ENCODE peak calls at places on chromosomes 12 and 14, in five cellular contexts. G is CD8-positive, alpha-beta T cell; J is cardiac fibroblast; W is sigmoid colon; Y is glutamatergic neuron. E is an unnamed sample.

GRCh38 chr12:109949089-109949488 is 47.1 kb downstream of the GIT2 start:
- DNase-seq in Y (no peak), W (no peak), G (no peak), J (peak), E (no peak)

GRCh38 chr12:111409403-111410228 is 3.9 kb downstream of the SH2B3 start:
- DNase-seq in G (no peak), J (peak), W (peak), Y (no peak), E (no peak)

GRCh38 chr14:88198441-88198840 is 124.6 kb downstream of the KCNK10 start:
- DNase-seq in J (no peak), Y (no peak), W (no peak), G (no peak), E (no peak)

GRCh38 chr14:84874436-84874835 is 655.5 kb upstream of the FLRT2 start:
- DNase-seq in Y (no peak), G (no peak), J (no peak), W (no peak), E (no peak)

GRCh38 chr12:5523396-5524115 is 91.6 kb downstream of the NTF3 start:
- DNase-seq in Y (no peak), W (no peak), G (no peak), J (no peak), E (no peak)

GRCh38 chr12:44287545-44287944 is 451.7 kb downstream of the TMEM117 start:
- DNase-seq in W (no peak), J (peak), Y (no peak), G (no peak), E (no peak)

GRCh38 chr12:95694148-95694547 is 96.4 kb downstream of the NTN4 start:
- DNase-seq in G (no peak), Y (no peak), J (peak), W (no peak), E (no peak)

GRCh38 chr14:59363545-59364226 is 101.5 kb downstream of the GPR135 start:
- DNase-seq in Y (no peak), G (no peak), J (peak), W (no peak), E (no peak)

GRCh38 chr14:92668266-92668973 is 80.0 kb downstream of the LGMN start:
- DNase-seq in W (no peak), J (no peak), G (no peak), Y (no peak), E (no peak)

GRCh38 chr14:94601961-94602391 is 10.2 kb upstream of the SERPINA3 start:
- DNase-seq in J (peak), Y (no peak), W (peak), G (no peak), E (no peak)

GRCh38 chr12:22228022-22228875 is 106.3 kb downstream of the ST8SIA1 start:
- DNase-seq in G (no peak), Y (no peak), W (no peak), J (no peak), E (no peak)

GRCh38 chr14:104795468-104795780 is at the start of gene AKT1:
- DNase-seq in Y (no peak), J (no peak), G (no peak), W (no peak), E (no peak)

GRCh38 chr12:56763753-56764657 is 881 bp downstream of the HSD17B6 start:
- DNase-seq in Y (no peak), J (peak), W (no peak), G (no peak), E (no peak)

GRCh38 chr14:26730929-26731618 is 133.2 kb upstream of the NOVA1 start:
- DNase-seq in G (no peak), W (no peak), J (peak), Y (peak), E (peak)

GRCh38 chr12:125201940-125202339 is 136.7 kb downstream of the AACS start:
- DNase-seq in J (no peak), W (no peak), Y (no peak), G (no peak), E (no peak)

GRCh38 chr14:91599966-91600365 is 89.9 kb upstream of the PPP4R3A start:
- DNase-seq in Y (no peak), J (no peak), W (no peak), G (no peak), E (no peak)

GRCh38 chr12:11946161-11946560 is 124.6 kb upstream of the BCL2L14 start:
- DNase-seq in Y (no peak), J (no peak), W (no peak), G (no peak), E (no peak)

GRCh38 chr12:92144631-92145480 is 790 bp downstream of the BTG1 start:
- DNase-seq in Y (peak), G (peak), W (peak), J (peak), E (peak)
- TF ChIP-seq CTCF in Y (no peak), G (no peak), W (no peak), J (no peak), E (peak)

DNA sequence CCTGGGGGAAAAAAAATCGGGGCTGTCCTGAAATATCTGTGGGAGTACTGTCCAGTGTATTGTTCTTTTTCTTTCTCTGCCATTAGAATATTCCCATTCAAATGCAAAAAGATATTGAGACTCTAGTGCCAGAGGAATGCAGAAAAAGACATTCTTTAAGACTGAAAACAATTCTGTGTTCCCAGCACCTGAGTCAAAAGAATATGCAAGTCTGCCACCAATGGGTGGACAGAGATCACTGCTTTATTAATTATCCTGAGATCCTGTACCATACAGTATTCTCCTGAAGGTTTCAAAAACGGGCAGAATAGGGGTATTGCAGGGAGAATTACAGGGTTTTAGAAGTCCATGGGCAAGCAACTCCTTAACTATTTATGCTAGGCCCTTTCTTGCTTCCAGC is 361.8 kb downstream of the C12orf50 start:
- DNase-seq in Y (no peak), J (peak), W (no peak), G (no peak), E (no peak)
- TF ChIP-seq CTCF in Y (no peak), J (peak), W (no peak), G (no peak), E (no peak)

GRCh38 chr14:63544641-63545234 is 1.6 kb upstream of the PPP2R5E start:
- DNase-seq in J (peak), Y (no peak), G (no peak), W (no peak), E (no peak)
- TF ChIP-seq CTCF in J (peak), Y (no peak), G (no peak), W (no peak), E (no peak)

GRCh38 chr12:3313655-3314305 is 177.2 kb upstream of the PRMT8 start:
- DNase-seq in Y (peak), J (peak), W (no peak), G (peak), E (peak)
- TF ChIP-seq CTCF in Y (peak), J (peak), W (no peak), G (no peak), E (peak)

DNA sequence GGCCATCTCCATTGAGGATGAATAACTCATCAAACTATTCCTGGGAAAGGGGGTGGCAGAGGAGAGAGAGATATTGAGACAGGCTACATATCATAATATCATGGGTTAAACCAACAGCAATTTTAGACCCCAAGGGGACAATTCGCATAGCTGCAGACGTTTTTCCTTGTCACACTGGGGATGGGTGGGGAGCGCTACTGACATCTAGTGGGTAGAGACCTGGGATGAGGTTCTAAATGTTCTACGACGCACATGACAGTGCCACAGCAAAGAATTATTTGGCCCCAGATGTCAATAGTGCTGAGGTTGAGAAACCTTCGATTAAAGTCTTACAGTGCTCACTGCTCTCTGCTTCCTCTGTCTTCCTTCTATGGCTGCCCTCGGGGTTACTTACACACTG is 425.6 kb downstream of the NRXN3 start:
- DNase-seq in W (no peak), G (no peak), Y (peak), J (no peak), E (peak)
- TF ChIP-seq CTCF in W (no peak), G (no peak), Y (no peak), J (peak), E (no peak)

DNA sequence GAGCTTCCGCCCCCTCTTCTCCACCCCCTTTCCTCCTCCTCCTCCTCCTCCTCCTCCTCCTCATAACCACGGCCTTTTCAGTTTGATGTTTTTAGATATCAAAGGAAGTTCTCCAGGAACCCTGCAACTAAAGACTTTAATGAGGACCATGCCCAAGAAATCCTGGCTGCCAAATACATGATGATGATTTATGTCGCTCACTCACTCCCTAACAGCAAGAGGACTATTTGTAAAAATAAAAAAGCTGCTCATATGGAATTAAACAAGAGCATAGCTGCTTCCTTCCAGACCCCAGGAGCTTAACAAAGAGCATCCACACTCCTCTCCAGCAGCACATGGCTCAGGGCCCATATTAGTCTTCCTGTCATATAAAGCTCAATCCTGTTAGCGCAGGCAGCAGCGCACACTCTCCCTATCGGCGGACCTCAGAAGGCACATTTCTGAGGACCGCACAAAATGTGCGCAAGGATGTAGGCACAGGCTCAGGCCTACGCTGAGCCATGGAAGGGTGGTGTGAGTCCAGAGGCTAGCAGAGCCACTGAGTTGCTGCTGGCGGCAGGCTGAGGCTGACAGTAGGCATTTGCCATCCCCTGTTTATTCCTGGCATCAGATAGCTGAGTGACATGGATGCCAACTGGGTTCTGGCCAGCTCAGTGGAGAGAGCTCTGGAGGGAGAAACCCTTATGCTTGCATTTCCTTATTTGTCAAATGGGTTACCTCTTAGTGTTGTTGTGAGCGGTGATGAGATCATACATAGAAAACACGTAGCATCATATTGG is 232.8 kb downstream of the MSRB3 start:
- DNase-seq in G (no peak), Y (no peak), W (peak), J (no peak), E (no peak)
- TF ChIP-seq CTCF in G (no peak), Y (no peak), W (no peak), J (no peak), E (no peak)

DNA sequence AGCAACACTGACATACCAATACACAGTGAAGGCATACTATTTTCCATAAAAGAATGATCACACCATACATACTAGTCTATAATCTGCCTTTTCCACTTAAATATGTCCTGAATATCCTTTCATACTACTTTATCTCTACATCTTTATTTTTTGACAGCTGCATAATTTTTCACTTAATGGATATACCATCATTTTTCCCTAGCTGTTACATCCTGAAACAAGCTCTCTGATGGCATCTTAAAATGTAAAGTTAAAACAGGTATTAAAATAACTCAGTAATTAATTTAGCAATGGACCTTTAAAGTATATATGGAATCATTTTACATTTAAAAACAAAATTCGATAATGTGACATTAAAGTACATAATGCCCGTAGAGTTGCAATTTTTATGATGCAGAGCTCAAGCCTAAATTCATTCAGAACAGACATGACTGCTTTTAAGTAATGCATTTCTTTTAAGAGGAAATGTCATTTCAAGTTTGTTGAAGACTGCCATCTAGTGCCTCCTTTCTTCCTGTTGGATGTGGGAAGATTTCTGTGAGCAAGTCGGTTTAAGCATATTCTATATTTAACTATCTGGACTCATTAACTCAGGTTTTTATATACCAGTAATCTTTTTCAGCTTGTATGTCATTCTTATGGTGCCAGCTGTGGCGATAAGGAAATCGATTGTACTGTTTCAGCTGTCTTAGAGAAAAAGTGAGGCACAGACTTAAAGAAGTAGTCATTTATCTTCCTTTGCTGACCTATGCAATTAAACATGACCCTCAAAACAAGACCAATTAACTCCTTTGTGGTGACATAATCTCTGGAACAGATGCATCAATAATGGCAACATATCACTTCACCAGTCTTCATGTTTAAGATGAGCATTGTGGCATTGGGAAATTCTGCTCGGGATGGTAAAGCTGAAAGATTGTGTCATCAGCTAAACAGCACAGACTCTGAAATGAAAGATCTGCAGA is 20.3 kb downstream of the PRICKLE1 start:
- DNase-seq in W (no peak), Y (no peak), J (peak), G (no peak), E (no peak)
- TF ChIP-seq CTCF in W (no peak), Y (no peak), J (peak), G (no peak), E (no peak)

DNA sequence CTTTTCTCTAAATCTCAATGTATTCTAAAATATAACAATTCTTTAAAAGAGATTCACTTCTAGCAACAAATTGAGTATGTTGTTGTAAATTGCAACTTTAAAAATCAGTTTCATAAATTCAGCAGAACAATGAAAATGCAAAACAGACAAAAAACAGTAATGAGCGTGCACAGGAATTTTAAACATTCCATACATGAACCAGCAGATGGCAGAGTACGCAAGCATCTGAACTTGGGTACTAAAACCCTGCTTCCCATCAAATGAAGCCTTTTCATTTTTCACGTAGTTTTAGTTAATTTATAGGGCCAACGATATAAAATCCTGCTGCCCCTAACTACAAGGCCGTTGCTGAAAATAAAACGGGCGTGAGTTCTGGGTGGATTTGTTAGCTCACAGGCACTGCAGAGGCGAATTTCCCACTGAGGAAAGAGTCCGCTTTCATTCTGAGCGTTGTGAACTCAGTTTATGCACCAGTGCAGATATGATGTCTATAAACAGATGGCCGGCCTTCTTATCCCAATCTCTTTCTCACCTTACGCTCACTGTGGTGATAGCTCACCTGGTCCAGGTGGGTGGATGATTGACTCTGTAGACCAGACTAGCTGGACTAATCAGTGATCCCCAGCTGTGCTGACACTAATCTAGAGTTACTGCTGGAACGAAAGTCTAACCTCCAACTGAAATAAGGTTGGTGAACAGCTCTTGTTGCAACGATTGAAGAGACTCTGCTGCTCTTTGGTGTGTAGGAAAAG is 89.1 kb downstream of the PDZRN4 start:
- DNase-seq in Y (peak), W (no peak), J (peak), G (no peak), E (peak)
- TF ChIP-seq CTCF in Y (peak), W (peak), J (peak), G (peak), E (peak)

GRCh38 chr12:131826064-131826928 is 1.9 kb upstream of the MMP17 start:
- DNase-seq in G (no peak), J (no peak), Y (no peak), W (no peak), E (no peak)

GRCh38 chr12:131829351-131829794 is 1.2 kb downstream of the MMP17 start:
- DNase-seq in W (peak), G (no peak), Y (no peak), J (peak), E (no peak)

GRCh38 chr12:131828671-131829350 is 618 bp downstream of the MMP17 start:
- DNase-seq in J (peak), G (no peak), W (no peak), Y (no peak), E (peak)

GRCh38 chr12:131829795-131830334 is 1.7 kb downstream of the MMP17 start:
- DNase-seq in G (no peak), J (no peak), Y (no peak), W (peak), E (no peak)

DNA sequence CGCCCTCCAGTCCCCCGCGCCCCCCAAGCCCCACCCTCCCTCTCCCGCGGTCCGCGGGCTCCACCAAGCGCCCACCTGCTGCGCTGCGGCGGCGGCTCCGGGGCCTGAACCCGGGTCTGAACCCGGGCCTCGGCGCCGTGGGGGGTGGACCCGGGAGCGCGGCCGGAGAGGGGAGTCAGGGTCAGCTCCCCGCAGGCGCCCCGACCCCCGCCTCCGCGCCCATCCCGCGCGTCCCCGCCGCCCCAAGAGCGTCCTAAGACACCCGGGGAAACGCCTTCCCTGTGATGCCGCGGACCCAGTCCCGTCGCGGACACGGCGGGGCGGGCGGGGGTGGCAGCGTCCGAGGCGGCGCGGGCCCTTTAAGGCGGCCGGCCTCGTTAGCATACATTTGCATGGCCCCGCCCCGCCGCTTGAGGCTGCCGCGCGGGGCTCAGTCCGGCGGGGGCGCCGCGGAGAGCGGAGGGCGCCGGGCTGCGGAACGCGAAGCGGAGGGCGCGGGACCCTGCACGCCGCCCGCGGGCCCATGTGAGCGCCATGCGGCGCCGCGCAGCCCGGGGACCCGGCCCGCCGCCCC is at the start of gene MMP17:
- DNase-seq in G (peak), W (peak), J (peak), Y (peak), E (peak)
- TF ChIP-seq CTCF in G (no peak), W (no peak), J (no peak), Y (no peak), E (no peak)

GRCh38 chr14:24139272-24139934 is 2.0 kb downstream of the EMC9 start:
- DNase-seq in W (no peak), J (no peak), Y (no peak), G (no peak), E (no peak)
- TF ChIP-seq CTCF in W (no peak), J (no peak), Y (no peak), G (no peak), E (no peak)

E was measured in endothelial cell.